ENCODE peak calls at places on chromosomes 12 and 14, in four cellular contexts. O is K562, Q is astrocyte, N is MM.1S. V is an unnamed sample.

GRCh38 chr14:69711065-69711464 is 55.9 kb upstream of the SRSF5 start:
- DNase-seq in O (no peak), Q (no peak), N (no peak), V (no peak)

GRCh38 chr12:27429606-27430005 is 16.9 kb upstream of the SMCO2 start:
- DNase-seq in O (no peak), Q (no peak), N (no peak), V (no peak)

GRCh38 chr12:119700078-119700477 is 32.1 kb downstream of the PRKAB1 start:
- DNase-seq in O (no peak), Q (no peak), N (no peak), V (no peak)

GRCh38 chr14:21498540-21499526 is 12.3 kb downstream of the METTL3 start:
- DNase-seq in O (peak), Q (peak), N (peak), V (peak)

GRCh38 chr14:104314251-104314941 is 176.0 kb downstream of the KIF26A start:
- DNase-seq in O (no peak), Q (no peak), N (no peak), V (no peak)

GRCh38 chr12:90211017-90211416 is 502.4 kb upstream of the ATP2B1 start:
- DNase-seq in O (no peak), Q (peak), N (no peak), V (no peak)

GRCh38 chr12:104784592-104784991 is 173.5 kb downstream of the SLC41A2 start:
- DNase-seq in O (no peak), Q (no peak), N (no peak), V (no peak)

GRCh38 chr14:97592341-97592980 is 795.3 kb downstream of the VRK1 start:
- DNase-seq in O (no peak), Q (no peak), N (no peak), V (no peak)

GRCh38 chr14:55329999-55330710 is 58.9 kb downstream of the FBXO34 start:
- DNase-seq in O (no peak), Q (no peak), N (no peak), V (no peak)

GRCh38 chr12:14957769-14958168 is 3.6 kb downstream of the ARHGDIB start:
- DNase-seq in O (no peak), Q (no peak), N (peak), V (no peak)

GRCh38 chr12:14959916-14960315 is 1.5 kb downstream of the ARHGDIB start:
- DNase-seq in O (no peak), Q (no peak), N (no peak), V (no peak)

GRCh38 chr12:14959463-14959862 is 1.9 kb downstream of the ARHGDIB start:
- DNase-seq in O (no peak), Q (no peak), N (no peak), V (no peak)

GRCh38 chr12:14958361-14959125 is 2.9 kb downstream of the ARHGDIB start:
- DNase-seq in O (no peak), Q (no peak), N (peak), V (no peak)

GRCh38 chr12:14959126-14959440 is 2.3 kb downstream of the ARHGDIB start:
- DNase-seq in O (no peak), Q (no peak), N (no peak), V (no peak)
- H3K4me3 ChIP-seq in O (no peak), Q (no peak), N (peak), V (no peak)

GRCh38 chr12:73452672-73453469 is 1084.8 kb upstream of the ATXN7L3B start:
- DNase-seq in O (no peak), Q (no peak), N (peak), V (no peak)
- H3K9ac ChIP-seq in O (no peak), Q (no peak), N (peak), V (no peak)

GRCh38 chr14:89534896-89535615 is 118.0 kb upstream of the FOXN3 start:
- DNase-seq in O (no peak), Q (peak), N (no peak), V (no peak)

GRCh38 chr14:89531661-89532335 is 114.8 kb upstream of the FOXN3 start:
- DNase-seq in O (no peak), Q (no peak), N (no peak), V (no peak)

GRCh38 chr14:89537911-89538310 is 120.9 kb upstream of the FOXN3 start:
- DNase-seq in O (no peak), Q (no peak), N (no peak), V (no peak)

GRCh38 chr14:89533761-89534160 is 116.7 kb upstream of the FOXN3 start:
- DNase-seq in O (no peak), Q (no peak), N (no peak), V (no peak)

GRCh38 chr14:89533136-89533535 is 116.1 kb upstream of the FOXN3 start:
- DNase-seq in O (no peak), Q (no peak), N (no peak), V (no peak)
- H3K4me3 ChIP-seq in O (no peak), Q (no peak), N (no peak), V (no peak)

GRCh38 chr12:77003961-77004360 is 61.4 kb downstream of the E2F7 start:
- DNase-seq in O (no peak), Q (no peak), N (no peak), V (no peak)
- H3K9ac ChIP-seq in O (no peak), Q (no peak), N (no peak), V (no peak)

GRCh38 chr12:11862794-11863193 is 207.9 kb upstream of the BCL2L14 start:
- DNase-seq in O (no peak), Q (peak), N (no peak), V (no peak)
- H3K4me3 ChIP-seq in O (no peak), Q (no peak), N (no peak), V (no peak)

DNA sequence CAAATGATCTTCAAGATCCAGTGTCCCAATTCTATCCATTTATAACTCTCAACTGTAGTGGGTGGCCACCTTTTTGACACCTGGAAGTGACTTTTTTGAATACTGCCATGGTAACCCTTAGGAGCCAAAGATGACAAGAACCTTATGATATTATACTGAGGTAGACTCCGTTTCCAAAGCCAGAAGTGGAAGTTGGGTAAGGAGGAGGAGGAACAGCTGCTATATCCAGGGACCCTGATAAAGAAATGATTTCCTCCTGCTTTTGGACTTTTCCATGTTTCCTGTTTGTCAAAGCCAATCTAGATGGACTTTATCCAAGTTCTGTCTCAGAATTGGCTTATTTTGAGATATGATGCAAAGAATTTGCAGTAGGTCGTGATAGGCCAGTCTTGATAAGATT is 14.3 kb downstream of the TRIM9 start:
- DNase-seq in O (no peak), Q (no peak), N (no peak), V (no peak)
- H3K9ac ChIP-seq in O (no peak), Q (no peak), N (no peak), V (no peak)

DNA sequence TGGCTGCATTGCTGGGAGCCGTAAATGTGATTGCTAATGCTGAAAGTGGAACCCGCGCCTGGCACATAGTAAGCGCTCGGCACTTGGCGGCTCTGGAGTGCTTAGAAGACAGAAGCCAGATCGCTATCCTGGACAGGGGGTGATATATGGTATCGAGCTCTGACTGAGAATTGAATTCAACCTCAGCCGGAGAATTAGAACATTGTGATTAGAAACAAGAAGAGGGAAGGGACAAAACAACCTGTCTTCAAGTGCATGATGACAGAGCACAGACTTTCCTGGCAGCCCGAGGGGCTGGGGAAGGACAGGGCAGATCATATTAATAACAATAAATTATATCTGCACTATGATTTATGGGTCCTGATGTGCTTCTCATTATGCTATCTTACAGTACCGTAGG is 66.9 kb upstream of the TBX3 start:
- DNase-seq in O (no peak), Q (no peak), N (no peak), V (no peak)
- H3K4me3 ChIP-seq in O (no peak), Q (no peak), N (no peak), V (no peak)

DNA sequence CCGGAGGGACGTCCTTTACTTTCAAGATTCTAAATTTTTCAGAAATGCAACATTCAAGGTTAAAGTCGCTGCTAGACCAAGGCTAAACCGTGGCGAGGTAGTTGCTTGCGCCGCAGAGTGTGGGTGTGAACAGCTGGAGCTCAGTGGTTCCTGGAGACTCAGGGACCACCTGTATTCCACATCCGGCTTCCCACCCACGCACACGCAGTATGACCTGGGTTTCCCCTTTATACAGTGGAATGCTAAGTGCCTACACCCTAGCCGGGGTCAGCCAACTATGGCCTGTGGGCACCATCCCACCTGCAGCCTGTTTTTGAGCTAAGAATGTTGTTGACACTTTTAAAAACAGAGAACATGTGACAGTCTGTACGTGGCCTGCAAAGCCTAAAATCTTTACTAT is 42.9 kb upstream of the TESC start:
- DNase-seq in O (no peak), Q (no peak), N (no peak), V (no peak)
- H3K9ac ChIP-seq in O (no peak), Q (no peak), N (no peak), V (no peak)

V was measured in SK-N-MC.